ENCODE peak calls at places on chromosomes 1 and 21, in ten cellular contexts. J is ascending aorta, H is neuronal stem cell, K is endodermal cell, W is pancreas, B is breast epithelium, V is heart left ventricle, F is astrocyte, N is GM23248, X is OCI-LY7. L is an unnamed sample.

GRCh38 chr1:43463461-43463860 is 9.7 kb upstream of the HYI start:
- DNase-seq in J (no peak), H (no peak), K (no peak), W (no peak), B (no peak), V (no peak), F (no peak), N (no peak), X (no peak), L (no peak)

GRCh38 chr1:203492486-203493130 is 1.3 kb upstream of the OPTC start:
- DNase-seq in J (no peak), H (no peak), K (no peak), W (no peak), B (no peak), V (no peak), F (no peak), N (no peak), X (no peak), L (peak)

GRCh38 chr1:184283999-184284398 is 102.8 kb upstream of the C1orf21 start:
- DNase-seq in J (no peak), H (no peak), K (no peak), W (no peak), B (no peak), V (peak), F (peak), N (peak), X (no peak), L (no peak)

GRCh38 chr1:169572184-169572583 is 14.1 kb downstream of the F5 start:
- DNase-seq in J (no peak), H (no peak), K (no peak), W (no peak), B (no peak), V (no peak), F (peak), N (peak), X (no peak), L (no peak)

GRCh38 chr1:59687081-59687480 is 127.7 kb upstream of the HOOK1 start:
- DNase-seq in J (no peak), H (no peak), K (no peak), W (no peak), B (no peak), V (no peak), F (no peak), N (no peak), X (no peak), L (no peak)

GRCh38 chr1:201845331-201846083 is 16.6 kb downstream of the IPO9 start:
- DNase-seq in J (no peak), H (no peak), K (no peak), W (no peak), B (no peak), V (no peak), F (peak), N (peak), X (no peak), L (no peak)

GRCh38 chr1:86868477-86868876 is 45.4 kb downstream of the SELENOF start:
- DNase-seq in J (no peak), H (no peak), K (no peak), W (no peak), B (no peak), V (no peak), F (peak), N (peak), X (no peak), L (no peak)

GRCh38 chr1:162908780-162909179 is 47.8 kb upstream of the CCDC190 start:
- DNase-seq in J (no peak), H (no peak), K (no peak), W (no peak), B (no peak), V (no peak), F (peak), N (peak), X (no peak), L (no peak)

GRCh38 chr1:164559342-164560070 is 522 bp downstream of the PBX1 start:
- DNase-seq in J (no peak), H (peak), K (peak), W (peak), B (no peak), V (peak), F (peak), N (peak), X (no peak), L (peak)

GRCh38 chr1:179146476-179146875 is 64.6 kb downstream of the TOR3A start:
- DNase-seq in J (no peak), H (no peak), K (no peak), W (no peak), B (no peak), V (no peak), F (no peak), N (no peak), X (no peak), L (no peak)

GRCh38 chr1:44425327-44426082 is 20.4 kb downstream of the RNF220 start:
- DNase-seq in J (no peak), H (no peak), K (no peak), W (no peak), B (no peak), V (no peak), F (no peak), N (no peak), X (no peak), L (no peak)

GRCh38 chr1:52229494-52229893 is 87.6 kb downstream of the ZFYVE9 start:
- DNase-seq in J (no peak), H (no peak), K (no peak), W (no peak), B (no peak), V (no peak), F (no peak), N (no peak), X (no peak), L (no peak)

GRCh38 chr1:38308780-38309179 is 262.2 kb upstream of the POU3F1 start:
- DNase-seq in J (no peak), H (no peak), K (no peak), W (no peak), B (no peak), V (no peak), F (peak), N (no peak), X (no peak), L (no peak)

GRCh38 chr1:54342306-54342705 is 63.9 kb downstream of the SSBP3 start:
- DNase-seq in J (no peak), H (no peak), K (peak), W (no peak), B (no peak), V (no peak), F (no peak), N (no peak), X (no peak), L (no peak)
- H3K27ac ChIP-seq in J (peak), H (no peak), K (peak), W (no peak), B (no peak), V (no peak), F (no peak), N (no peak), X (no peak), L (no peak)

GRCh38 chr1:53413175-53414001 is 45.8 kb upstream of the DMRTB1 start:
- DNase-seq in J (no peak), H (no peak), K (peak), W (no peak), B (no peak), V (no peak), F (peak), N (peak), X (no peak), L (no peak)
- H3K27ac ChIP-seq in J (no peak), H (no peak), K (no peak), W (no peak), B (no peak), V (no peak), F (peak), N (peak), X (no peak), L (no peak)

GRCh38 chr1:41516168-41516961 is 31.9 kb upstream of the EDN2 start:
- DNase-seq in J (peak), H (peak), K (peak), W (peak), B (peak), V (peak), F (peak), N (peak), X (peak), L (peak)
- H3K27ac ChIP-seq in J (peak), H (no peak), K (no peak), W (no peak), B (peak), V (peak), F (no peak), N (no peak), X (no peak), L (peak)

GRCh38 chr1:116764906-116765862 is 11.0 kb downstream of the CD2 start:
- DNase-seq in J (no peak), H (no peak), K (no peak), W (no peak), B (no peak), V (no peak), F (no peak), N (no peak), X (no peak), L (no peak)
- H3K27ac ChIP-seq in J (no peak), H (no peak), K (no peak), W (no peak), B (no peak), V (no peak), F (no peak), N (no peak), X (no peak), L (no peak)

GRCh38 chr21:42733037-42733632 is 79.7 kb downstream of the PDE9A start:
- DNase-seq in J (no peak), H (no peak), K (no peak), W (no peak), B (no peak), V (no peak), F (peak), N (no peak), X (no peak), L (no peak)

GRCh38 chr21:42732033-42732410 is 78.6 kb downstream of the PDE9A start:
- DNase-seq in J (no peak), H (no peak), K (no peak), W (no peak), B (no peak), V (no peak), F (no peak), N (no peak), X (no peak), L (no peak)

GRCh38 chr21:42734323-42734971 is 81.0 kb downstream of the PDE9A start:
- DNase-seq in J (no peak), H (no peak), K (peak), W (no peak), B (peak), V (no peak), F (no peak), N (no peak), X (no peak), L (no peak)

GRCh38 chr21:42733874-42734273 is 80.5 kb downstream of the PDE9A start:
- DNase-seq in J (no peak), H (no peak), K (peak), W (no peak), B (no peak), V (no peak), F (no peak), N (no peak), X (no peak), L (no peak)

DNA sequence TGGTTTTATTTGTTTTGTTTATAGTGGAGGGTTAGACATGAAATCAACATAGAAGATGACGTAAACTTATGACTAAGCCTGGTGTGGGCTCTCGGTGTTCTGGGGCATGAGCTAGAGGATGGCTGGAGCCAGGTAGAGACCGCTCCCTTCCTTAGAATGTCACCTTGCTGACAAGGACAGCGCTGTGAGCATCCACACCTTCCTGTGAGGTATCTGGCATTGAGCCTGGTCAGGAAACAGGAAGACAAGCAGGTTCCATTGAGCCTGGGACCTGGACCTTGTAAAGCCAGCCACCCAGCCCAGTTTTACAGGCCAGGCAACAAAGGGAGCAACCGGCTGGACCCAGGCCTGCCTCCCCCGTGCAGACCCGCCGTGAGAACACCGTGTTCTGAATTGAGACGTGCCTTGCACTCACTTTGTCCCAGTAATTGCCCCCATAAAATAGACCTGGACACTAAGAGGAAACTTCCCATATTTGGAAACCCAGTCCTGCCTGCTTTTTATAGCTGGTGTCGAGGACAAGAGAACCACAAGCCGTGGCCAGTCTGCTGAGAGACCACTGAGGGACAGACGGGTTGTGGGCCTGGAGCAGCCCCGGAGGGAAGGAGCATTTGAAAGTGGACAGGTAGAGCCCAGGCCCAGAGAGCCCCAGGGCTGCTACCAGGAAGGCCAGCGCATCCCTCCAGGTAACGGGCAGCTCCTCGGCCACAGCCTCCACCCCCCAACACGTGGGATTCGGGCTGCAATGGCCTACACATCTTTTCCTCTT is 78.0 kb downstream of the PDE9A start:
- DNase-seq in J (no peak), H (no peak), K (no peak), W (no peak), B (no peak), V (no peak), F (no peak), N (no peak), X (no peak), L (no peak)
- H3K27ac ChIP-seq in J (no peak), H (no peak), K (no peak), W (peak), B (peak), V (no peak), F (no peak), N (no peak), X (no peak), L (no peak)

GRCh38 chr21:36926989-36927695 is 39.3 kb downstream of the HLCS start:
- DNase-seq in J (no peak), H (no peak), K (no peak), W (no peak), B (no peak), V (no peak), F (no peak), N (no peak), X (no peak), L (no peak)
- H3K27ac ChIP-seq in J (no peak), H (no peak), K (no peak), W (no peak), B (no peak), V (no peak), F (peak), N (no peak), X (no peak), L (no peak)

DNA sequence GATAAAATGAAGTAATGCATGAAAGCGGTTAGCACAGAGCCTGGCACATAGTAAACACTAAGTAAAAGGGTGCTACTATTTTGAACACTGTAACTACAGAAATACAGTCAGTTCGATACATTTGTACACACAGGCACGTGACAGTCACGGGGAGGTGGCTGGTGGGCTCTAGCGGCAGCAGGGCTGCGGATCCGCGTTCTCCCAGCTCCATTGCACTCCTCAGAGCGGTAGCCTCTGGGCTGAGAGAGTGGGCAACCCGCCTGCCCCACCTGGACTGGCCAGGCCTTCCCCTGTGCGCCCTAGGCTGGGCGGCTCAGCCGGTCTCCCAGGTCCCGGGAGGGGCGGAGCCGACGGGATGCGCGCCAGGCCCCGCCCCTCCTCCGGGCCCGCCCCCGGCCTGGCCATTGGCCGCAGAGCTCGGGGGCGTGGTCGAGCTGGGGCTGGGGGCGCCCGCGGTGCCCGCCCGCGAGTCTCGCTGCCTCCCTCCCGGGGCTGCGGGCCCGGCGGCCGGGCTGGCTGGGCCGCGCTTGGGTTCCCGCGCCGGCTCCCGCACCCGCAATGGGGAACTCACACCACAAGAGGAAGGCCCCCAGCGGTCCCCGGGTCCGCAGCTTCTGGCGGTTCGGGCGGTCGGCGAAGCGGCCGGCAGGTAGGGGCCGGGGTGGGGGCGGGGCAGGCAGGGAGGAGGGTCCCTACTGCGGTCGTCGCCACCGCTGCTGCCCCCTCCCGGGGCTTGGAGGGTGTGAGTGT is 51.1 kb upstream of the SYNC start:
- DNase-seq in J (no peak), H (peak), K (peak), W (peak), B (peak), V (peak), F (peak), N (peak), X (peak), L (peak)
- H3K27ac ChIP-seq in J (peak), H (peak), K (no peak), W (peak), B (peak), V (no peak), F (peak), N (no peak), X (no peak), L (no peak)

GRCh38 chr1:71031426-71031825 is 16.2 kb downstream of the PTGER3 start:
- DNase-seq in J (no peak), H (no peak), K (no peak), W (no peak), B (no peak), V (no peak), F (no peak), N (peak), X (no peak), L (no peak)
- H3K27ac ChIP-seq in J (peak), H (no peak), K (no peak), W (no peak), B (no peak), V (no peak), F (no peak), N (peak), X (no peak), L (no peak)

DNA sequence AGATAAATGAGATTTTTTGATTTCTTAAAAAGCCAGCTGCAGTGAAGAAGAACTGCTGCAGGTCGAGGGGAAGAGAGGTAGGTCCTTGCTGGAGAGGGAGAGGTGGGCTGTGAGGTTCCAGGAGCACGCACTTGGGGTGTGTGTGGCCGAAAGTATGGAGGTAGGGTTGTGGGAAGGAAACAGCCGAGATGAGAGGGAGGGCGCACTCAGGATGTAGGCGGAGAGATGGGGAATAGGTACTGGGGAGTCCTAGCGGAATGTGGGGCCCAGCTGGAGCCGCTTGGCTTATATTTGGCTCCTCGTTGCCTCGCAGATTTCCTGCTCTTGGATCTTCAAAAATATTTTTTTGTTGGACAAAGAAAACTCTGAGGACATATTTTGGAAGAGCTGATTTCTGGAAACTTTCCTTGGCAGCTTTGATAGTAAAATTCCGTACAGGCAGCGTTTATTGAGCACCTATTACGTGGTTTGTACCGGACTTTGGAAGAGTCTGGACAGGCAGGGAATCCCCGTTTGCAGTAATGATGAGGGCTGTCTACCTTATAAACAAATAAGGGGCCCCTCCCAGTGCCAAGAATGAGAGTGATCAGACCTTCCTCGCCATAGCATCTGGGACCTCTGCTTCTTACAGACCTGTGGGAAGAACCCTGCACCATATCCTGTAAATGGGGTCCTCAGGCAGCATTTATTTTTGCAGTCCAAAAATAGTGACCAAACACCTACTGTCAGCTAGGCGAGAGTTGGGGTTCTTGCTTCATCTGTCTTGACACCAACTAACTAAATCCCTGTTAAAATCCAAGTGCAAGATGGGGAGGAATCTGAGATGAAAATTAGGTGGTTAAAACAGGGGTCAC is 1.5 kb downstream of the LRRC8D start:
- DNase-seq in J (no peak), H (no peak), K (peak), W (no peak), B (no peak), V (no peak), F (no peak), N (no peak), X (peak), L (no peak)
- H3K27ac ChIP-seq in J (no peak), H (no peak), K (no peak), W (peak), B (peak), V (peak), F (no peak), N (no peak), X (peak), L (peak)

GRCh38 chr1:48680411-48681035 is 96.2 kb downstream of the BEND5 start:
- DNase-seq in J (no peak), H (no peak), K (peak), W (no peak), B (no peak), V (no peak), F (peak), N (no peak), X (no peak), L (no peak)
- H3K27ac ChIP-seq in J (peak), H (no peak), K (no peak), W (no peak), B (no peak), V (no peak), F (no peak), N (no peak), X (no peak), L (no peak)